ENCODE peak calls at places on chromosomes 1 and 21, in five cellular contexts. N, K, V, B and L are unnamed samples.

GRCh38 chr1:64936958-64937357 is 29.4 kb downstream of the JAK1 start:
- DNase-seq in N (no peak), K (no peak), V (no peak), B (no peak), L (no peak)

GRCh38 chr21:38897532-38898421 is 92.0 kb downstream of the ETS2 start:
- DNase-seq in N (no peak), K (no peak), V (no peak), B (no peak), L (no peak)

GRCh38 chr1:110615548-110616130 is 9.5 kb upstream of the KCNA2 start:
- DNase-seq in N (no peak), K (peak; percentile 93), V (peak; percentile 38), B (peak; percentile 64), L (peak; percentile 69)

GRCh38 chr1:16085521-16085920 is 12.1 kb upstream of the FAM131C start:
- DNase-seq in N (no peak), K (no peak), V (no peak), B (no peak), L (no peak)

GRCh38 chr1:210516092-210516491 is 187.4 kb downstream of the HHAT start:
- DNase-seq in N (no peak), K (no peak), V (no peak), B (no peak), L (no peak)

GRCh38 chr1:41728403-41729202 is 190.1 kb downstream of the HIVEP3 start:
- DNase-seq in N (no peak), K (no peak), V (no peak), B (no peak), L (no peak)

GRCh38 chr1:31904339-31905092 is 33.7 kb downstream of the PTP4A2 start:
- DNase-seq in N (no peak), K (no peak), V (no peak), B (no peak), L (no peak)

GRCh38 chr1:245859510-245860114 is 647.5 kb downstream of the SMYD3 start:
- DNase-seq in N (no peak), K (no peak), V (peak; percentile 22), B (peak; percentile 5), L (peak; percentile 30)

GRCh38 chr1:1461721-1462317 is 9.7 kb upstream of the ATAD3B start:
- DNase-seq in N (no peak), K (no peak), V (no peak), B (no peak), L (no peak)

GRCh38 chr1:43705982-43706597 is 1.2 kb upstream of the ST3GAL3 start:
- DNase-seq in N (no peak), K (no peak), V (peak; percentile 21), B (no peak), L (peak; percentile 13)

GRCh38 chr1:21239181-21239580 is 51.1 kb downstream of the ECE1 start:
- DNase-seq in N (no peak), K (no peak), V (no peak), B (no peak), L (no peak)

GRCh38 chr21:33380483-33380998 is 22.7 kb upstream of the IFNGR2 start:
- DNase-seq in N (no peak), K (peak; percentile 74), V (peak; percentile 93), B (peak; percentile 89), L (peak; percentile 96)

GRCh38 chr1:208203127-208203847 is 40.9 kb downstream of the PLXNA2 start:
- DNase-seq in N (peak; percentile 91), K (no peak), V (peak; percentile 96), B (no peak), L (peak; percentile 75)